ENCODE peak calls at places on chromosomes 13 and 19, in seven cellular contexts. Q is chondrocyte, R is psoas muscle, A is choroid plexus epithelial cell, F is A549, I is testis, G is spleen. D is an unnamed sample.

GRCh38 chr19:46218160-46218559 is 11.4 kb upstream of the IGFL1 start:
- DNase-seq in Q (no peak), R (no peak), A (peak; percentile 39), F (no peak), I (peak; percentile 53), G (no peak), D (no peak)

GRCh38 chr13:98688373-98688772 is 64.1 kb downstream of the SLC15A1 start:
- DNase-seq in Q (no peak), R (no peak), A (no peak), F (no peak), I (no peak), G (no peak), D (no peak)

GRCh38 chr19:12574036-12574435 is 22.8 kb upstream of the ZNF564 start:
- DNase-seq in Q (no peak), R (no peak), A (no peak), F (no peak), I (no peak), G (peak; percentile 80), D (no peak)

GRCh38 chr19:40663712-40664692 is 26.4 kb downstream of the NUMBL start:
- DNase-seq in Q (no peak), R (no peak), A (no peak), F (peak; percentile 66), I (no peak), G (peak; percentile 70), D (no peak)

GRCh38 chr13:38819053-38819452 is 132.2 kb downstream of the FREM2 start:
- DNase-seq in Q (no peak), R (no peak), A (peak; percentile 43), F (no peak), I (no peak), G (no peak), D (no peak)

GRCh38 chr13:72397265-72397664 is 330.2 kb downstream of the MZT1 start:
- DNase-seq in Q (no peak), R (no peak), A (no peak), F (no peak), I (no peak), G (no peak), D (no peak)

GRCh38 chr13:81771948-81772347 is 1431.0 kb upstream of the SPRY2 start:
- DNase-seq in Q (no peak), R (no peak), A (no peak), F (no peak), I (no peak), G (no peak), D (no peak)

GRCh38 chr19:42023121-42023942 is 29.3 kb upstream of the ATP1A3 start:
- DNase-seq in Q (no peak), R (peak; percentile 34), A (peak; percentile 50), F (peak; percentile 73), I (no peak), G (no peak), D (no peak)

GRCh38 chr13:37442996-37443395 is 155.6 kb downstream of the POSTN start:
- DNase-seq in Q (no peak), R (no peak), A (peak; percentile 47), F (no peak), I (no peak), G (no peak), D (no peak)

GRCh38 chr19:46574533-46574932 is 26.6 kb upstream of the CALM3 start:
- DNase-seq in Q (no peak), R (no peak), A (peak; percentile 47), F (no peak), I (no peak), G (no peak), D (no peak)

GRCh38 chr19:57351867-57352266 is 796 bp downstream of the ZNF304 start:
- DNase-seq in Q (no peak), R (no peak), A (peak; percentile 16), F (no peak), I (no peak), G (no peak), D (no peak)

GRCh38 chr19:7888145-7888825 is at the start of gene LRRC8E:
- DNase-seq in Q (peak; percentile 95), R (no peak), A (peak; percentile 59), F (peak; percentile 62), I (no peak), G (no peak), D (no peak)

GRCh38 chr13:46648166-46648607 is 95.2 kb downstream of the LRCH1 start:
- DNase-seq in Q (no peak), R (no peak), A (peak; percentile 62), F (no peak), I (no peak), G (peak; percentile 79), D (no peak)

GRCh38 chr13:111152836-111153235 is 37.7 kb downstream of the ARHGEF7 start:
- DNase-seq in Q (no peak), R (no peak), A (peak; percentile 29), F (peak; percentile 8), I (peak; percentile 26), G (no peak), D (no peak)

GRCh38 chr13:64293923-64294322 is 2878.3 kb upstream of the PCDH20 start:
- DNase-seq in Q (no peak), R (no peak), A (peak; percentile 47), F (no peak), I (no peak), G (no peak), D (no peak)

DNA sequence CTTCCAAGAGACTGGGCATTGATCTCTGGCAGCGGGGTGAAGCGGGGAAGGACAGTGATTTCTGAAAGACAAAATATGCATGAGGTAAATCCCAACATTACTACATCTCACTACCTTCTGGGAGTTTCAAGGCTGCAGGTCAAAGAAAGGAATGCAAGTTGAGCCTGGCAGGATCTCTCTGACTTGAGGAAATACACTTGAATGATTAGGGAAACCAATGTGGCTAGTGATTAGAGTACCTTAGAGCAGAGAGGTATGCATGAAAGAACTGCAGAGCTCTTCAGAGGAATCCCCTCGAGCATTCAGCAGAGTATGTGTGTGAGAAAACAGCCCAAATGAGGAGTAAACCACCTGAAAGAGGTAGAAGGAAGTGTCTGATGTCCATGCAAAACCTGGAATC is 2874.1 kb upstream of the PCDH20 start:
- DNase-seq in Q (no peak), R (no peak), A (no peak), F (no peak), I (no peak), G (no peak), D (no peak)
- TF ChIP-seq CTCF in Q (no peak), R (no peak), A (no peak), F (no peak), I (no peak), G (no peak), D (no peak)

DNA sequence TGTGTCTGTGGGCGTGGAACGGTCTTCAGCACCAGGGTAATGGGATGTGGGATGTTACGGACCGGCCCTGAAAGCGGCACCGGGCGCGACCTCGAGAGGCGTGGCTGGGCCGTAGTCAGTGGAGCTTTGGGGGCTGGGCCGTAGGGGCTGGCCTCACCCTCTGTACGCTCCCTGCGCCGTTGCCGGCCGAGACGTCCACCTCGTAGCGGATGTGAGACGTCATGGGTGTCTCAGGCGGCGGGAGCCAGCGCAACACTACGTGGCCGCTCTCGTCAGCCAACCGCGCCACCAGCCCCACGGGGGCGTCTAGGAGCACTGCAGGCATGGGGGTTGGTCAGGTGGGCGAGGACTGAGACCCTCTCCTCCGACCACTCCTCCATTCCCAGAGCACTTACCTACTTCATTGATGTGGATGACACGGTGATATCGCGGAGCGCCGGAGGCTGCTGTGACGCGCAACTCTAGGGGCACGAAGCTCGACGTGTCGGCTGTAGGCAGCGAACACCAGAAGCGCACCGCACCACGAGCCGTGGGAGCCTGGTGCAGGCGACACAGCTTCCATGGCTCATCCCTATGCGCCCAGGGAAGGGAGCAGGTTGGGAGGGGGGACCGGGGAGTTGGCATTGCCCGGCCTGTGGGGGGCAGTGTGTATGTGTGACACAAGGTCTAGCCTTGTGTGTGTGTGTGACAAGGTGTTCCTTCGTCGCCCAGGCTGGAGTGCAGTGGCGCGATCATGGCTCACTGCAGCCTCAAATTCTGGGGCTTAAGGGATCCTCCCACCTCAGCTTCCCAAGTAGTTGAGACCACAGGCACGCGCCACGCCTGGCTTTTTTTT is 2.4 kb downstream of the EPOR start:
- DNase-seq in Q (peak; percentile 94), R (peak; percentile 85), A (peak; percentile 79), F (peak; percentile 83), I (peak; percentile 81), G (peak; percentile 95), D (no peak)
- TF ChIP-seq CTCF in Q (no peak), R (no peak), A (peak; percentile 20), F (peak; percentile 40), I (peak; percentile 20), G (no peak), D (no peak)

DNA sequence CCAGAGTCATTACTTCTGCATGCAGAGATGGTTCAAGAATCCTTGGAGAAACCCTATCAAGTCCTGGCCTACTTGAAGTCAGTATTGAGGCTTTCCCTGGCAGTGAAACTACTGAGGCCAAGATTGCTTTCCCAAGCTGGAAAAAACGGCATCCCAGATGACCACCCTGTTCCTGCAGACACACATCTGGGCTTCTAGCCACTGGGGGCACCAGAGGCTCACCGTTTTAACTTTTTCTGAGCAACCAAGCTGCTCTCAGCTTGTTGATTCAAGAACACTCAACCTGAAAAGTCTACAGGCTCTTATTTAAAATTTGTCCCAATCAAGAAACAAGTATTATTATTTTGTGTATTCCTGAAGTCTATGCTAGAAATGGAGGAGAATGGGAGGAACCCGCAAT is 66.6 kb downstream of the SPRYD7 start:
- DNase-seq in Q (no peak), R (no peak), A (peak; percentile 72), F (no peak), I (peak; percentile 35), G (no peak), D (no peak)
- TF ChIP-seq CTCF in Q (peak; percentile 65), R (no peak), A (peak; percentile 78), F (peak; percentile 10), I (peak; percentile 35), G (no peak), D (no peak)

GRCh38 chr19:35590875-35591274 is 4.9 kb downstream of the PMIS2 start:
- DNase-seq in Q (no peak), R (no peak), A (no peak), F (no peak), I (no peak), G (no peak), D (no peak)

GRCh38 chr19:35595928-35596327 is 10.0 kb downstream of the PMIS2 start:
- DNase-seq in Q (no peak), R (no peak), A (no peak), F (no peak), I (no peak), G (no peak), D (no peak)

GRCh38 chr19:35587326-35587725 is 1.4 kb downstream of the PMIS2 start:
- DNase-seq in Q (no peak), R (no peak), A (peak; percentile 68), F (no peak), I (no peak), G (no peak), D (no peak)

GRCh38 chr19:35596366-35596999 is 10.5 kb downstream of the PMIS2 start:
- DNase-seq in Q (no peak), R (no peak), A (peak; percentile 20), F (peak; percentile 82), I (peak; percentile 70), G (no peak), D (no peak)

DNA sequence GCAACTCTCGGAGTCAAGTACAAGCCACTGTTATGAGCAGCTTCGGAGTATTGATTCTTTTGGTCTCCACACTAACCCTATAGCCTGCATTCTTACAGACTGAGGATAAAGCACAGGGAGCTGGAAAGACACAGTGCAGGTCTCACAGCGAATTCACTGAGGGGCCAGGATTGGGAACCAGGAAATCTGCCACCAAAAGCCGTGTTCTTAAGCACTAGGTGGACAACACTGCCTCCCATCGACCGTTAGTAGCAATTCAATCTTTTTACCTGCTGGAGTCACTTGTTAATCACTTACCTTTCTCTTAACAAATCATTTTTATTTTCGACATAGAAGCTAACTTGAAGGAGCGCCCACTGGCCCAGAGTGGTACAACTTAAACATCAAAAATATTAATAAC is 6.3 kb downstream of the PMIS2 start:
- DNase-seq in Q (no peak), R (no peak), A (peak; percentile 72), F (peak; percentile 62), I (peak; percentile 25), G (no peak), D (no peak)
- TF ChIP-seq CTCF in Q (peak; percentile 75), R (peak; percentile 26), A (peak; percentile 79), F (peak; percentile 50), I (peak; percentile 30), G (peak; percentile 35), D (no peak)